ENCODE peak calls at places on chromosomes 4 and X, in nine cellular contexts. Y, O, C, K, Q, U, F, D and T are unnamed samples.

GRCh38 chr4:71524746-71525145 is 185.9 kb downstream of the SLC4A4 start:
- DNase-seq in Y (no peak), O (no peak), C (no peak), K (no peak), Q (no peak), U (no peak), F (no peak), D (no peak), T (no peak)

GRCh38 chrX:102155806-102156179 is at the start of gene BEX5:
- DNase-seq in Y (peak; percentile 72), O (peak; percentile 64), C (no peak), K (no peak), Q (peak; percentile 59), U (peak; percentile 68), F (no peak), D (peak; percentile 62), T (no peak)

GRCh38 chr4:13994016-13994415 is 366.5 kb upstream of the BOD1L1 start:
- DNase-seq in Y (no peak), O (no peak), C (no peak), K (no peak), Q (no peak), U (no peak), F (no peak), D (no peak), T (no peak)

GRCh38 chr4:118271788-118272187 is 81.0 kb downstream of the PRSS12 start:
- DNase-seq in Y (no peak), O (no peak), C (no peak), K (no peak), Q (no peak), U (no peak), F (no peak), D (no peak), T (no peak)

GRCh38 chr4:140249351-140249750 is 95.4 kb upstream of the MAML3 start:
- DNase-seq in Y (no peak), O (no peak), C (no peak), K (no peak), Q (no peak), U (no peak), F (no peak), D (no peak), T (no peak)

GRCh38 chrX:40253770-40254169 is 156.0 kb upstream of the BCOR start:
- DNase-seq in Y (no peak), O (no peak), C (no peak), K (no peak), Q (no peak), U (no peak), F (no peak), D (no peak), T (no peak)

GRCh38 chr4:7844247-7844991 is 95.2 kb downstream of the AFAP1 start:
- DNase-seq in Y (peak; percentile 83), O (peak; percentile 85), C (peak; percentile 61), K (peak; percentile 70), Q (peak; percentile 74), U (peak; percentile 81), F (no peak), D (peak; percentile 73), T (peak; percentile 58)

GRCh38 chrX:35339796-35340195 is 397.2 kb downstream of the FAM47B start:
- DNase-seq in Y (no peak), O (no peak), C (no peak), K (no peak), Q (no peak), U (no peak), F (no peak), D (no peak), T (no peak)

GRCh38 chrX:71364221-71364620 is 1.9 kb upstream of the TAF1 start:
- DNase-seq in Y (no peak), O (no peak), C (no peak), K (no peak), Q (no peak), U (no peak), F (no peak), D (no peak), T (no peak)

GRCh38 chrX:71367396-71367795 is 1.2 kb downstream of the TAF1 start:
- DNase-seq in Y (no peak), O (no peak), C (no peak), K (no peak), Q (no peak), U (no peak), F (no peak), D (no peak), T (no peak)

GRCh38 chrX:71365876-71366673 is at the start of gene TAF1:
- DNase-seq in Y (peak; percentile 94), O (peak; percentile 97), C (peak; percentile 97), K (peak; percentile 94), Q (peak; percentile 96), U (peak; percentile 95), F (peak; percentile 60), D (peak; percentile 91), T (peak; percentile 51)

GRCh38 chrX:71365356-71365875 is 741 bp upstream of the TAF1 start:
- DNase-seq in Y (no peak), O (no peak), C (no peak), K (no peak), Q (no peak), U (no peak), F (no peak), D (no peak), T (no peak)

DNA sequence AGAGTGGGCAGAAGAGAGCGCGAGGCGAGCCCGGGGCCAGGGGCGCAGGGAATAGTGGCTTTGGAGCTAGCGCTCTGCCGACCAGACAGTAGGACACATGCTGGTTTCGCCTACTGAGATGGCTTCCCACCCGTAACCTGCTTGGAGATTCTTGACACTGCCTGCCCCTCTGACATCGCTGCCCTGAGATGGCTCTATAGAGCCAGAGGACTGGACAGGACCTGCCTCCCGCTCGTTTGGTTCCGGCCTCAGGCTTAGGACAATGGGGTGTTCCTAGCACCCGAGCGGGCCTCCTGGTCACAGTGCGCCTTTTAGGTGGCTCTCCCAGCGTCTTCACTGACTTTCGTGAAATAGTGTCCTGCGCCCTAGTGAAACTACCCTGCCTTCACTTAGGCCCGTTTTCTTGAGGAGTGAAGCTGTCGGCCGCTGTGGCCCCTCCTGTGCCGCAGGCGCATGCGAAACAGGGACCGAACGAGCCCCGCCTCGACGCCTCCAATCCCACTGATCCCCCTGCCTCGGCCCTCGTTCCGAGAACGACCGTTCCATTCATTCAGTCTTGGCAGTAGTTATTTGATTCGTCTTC is 608 bp downstream of the TAF1 start:
- DNase-seq in Y (no peak), O (peak; percentile 21), C (peak; percentile 7), K (no peak), Q (peak; percentile 39), U (peak; percentile 19), F (no peak), D (peak; percentile 21), T (no peak)
- TF ChIP-seq POLR2A in Y (no peak), O (no peak), C (peak; percentile 23), K (peak; percentile 6), Q (no peak), U (no peak), F (no peak), D (no peak), T (peak; percentile 76)

DNA sequence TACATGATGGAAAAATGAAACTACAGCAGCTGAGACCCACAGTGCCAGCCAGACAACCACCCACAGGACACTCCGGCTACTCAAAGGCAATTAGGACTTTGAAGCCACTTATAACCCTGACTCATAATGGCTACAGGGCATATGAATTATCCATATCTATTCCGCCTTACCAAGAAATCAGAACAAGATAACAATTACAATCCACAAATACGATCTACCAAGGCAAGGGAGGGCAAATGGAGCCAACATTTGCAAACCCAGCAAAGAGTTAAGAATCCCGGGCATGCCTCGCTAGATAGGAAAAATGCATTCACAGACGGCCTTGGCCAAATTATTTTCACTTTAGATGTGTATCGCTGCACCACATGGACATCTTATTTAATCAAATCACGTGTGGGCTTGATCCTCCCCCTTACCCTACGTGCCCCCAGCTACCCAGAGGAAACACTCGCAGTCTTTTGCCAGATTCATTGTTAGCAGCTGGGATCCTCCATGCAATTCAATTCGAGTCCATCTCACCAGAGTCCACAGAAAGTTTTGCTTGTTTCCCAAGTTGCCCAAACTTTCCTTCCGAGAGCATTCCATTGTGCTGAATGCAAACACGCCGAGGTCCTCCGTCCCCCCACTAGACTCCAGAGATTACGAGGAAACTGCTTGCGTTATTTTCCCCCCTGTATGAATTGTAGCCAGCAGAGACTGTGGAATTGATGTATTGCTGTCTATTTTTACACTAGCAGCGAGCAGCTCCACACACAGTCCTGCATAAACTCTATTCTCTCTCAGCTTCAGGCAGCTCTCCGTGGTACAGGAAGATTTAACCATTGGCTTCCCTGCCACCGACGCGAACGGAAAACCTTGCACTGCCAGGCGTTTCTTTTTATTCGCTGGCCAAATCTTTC is 1.2 kb downstream of the PPARGC1A start:
- DNase-seq in Y (no peak), O (peak; percentile 62), C (no peak), K (no peak), Q (peak; percentile 35), U (no peak), F (no peak), D (peak; percentile 16), T (no peak)
- TF ChIP-seq POLR2A in Y (no peak), O (no peak), C (no peak), K (no peak), Q (no peak), U (peak; percentile 18), F (no peak), D (no peak), T (no peak)

DNA sequence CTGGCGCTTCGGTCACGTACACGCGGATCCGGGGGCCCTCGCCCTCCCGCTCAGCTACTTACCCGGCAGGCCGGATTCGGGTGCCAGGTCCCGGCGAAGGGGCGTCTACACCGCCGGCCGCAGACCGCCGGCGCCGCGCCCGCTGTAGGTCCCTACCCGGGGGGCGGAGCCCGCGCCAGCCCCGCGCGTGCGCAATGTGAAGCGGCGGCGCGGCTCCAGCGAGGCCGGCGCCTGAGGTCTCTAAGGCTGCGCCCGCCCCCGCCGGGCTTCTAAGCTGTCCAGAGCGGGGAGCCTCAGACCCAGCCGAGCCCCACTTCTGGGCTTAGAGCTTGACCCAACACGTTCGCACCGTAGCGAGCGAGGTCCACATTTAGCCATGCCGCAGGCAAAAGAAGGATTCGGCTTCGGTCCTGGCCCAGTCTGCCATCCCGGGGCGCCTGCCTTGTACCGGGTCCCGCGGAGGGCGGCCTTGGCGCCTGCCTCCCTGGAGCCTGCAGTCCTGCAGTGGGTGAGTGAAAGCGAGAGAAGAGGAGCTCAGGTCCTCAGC is at the start of gene ZNF518B:
- DNase-seq in Y (peak; percentile 67), O (peak; percentile 46), C (peak; percentile 52), K (peak; percentile 29), Q (peak; percentile 68), U (peak; percentile 69), F (no peak), D (peak; percentile 56), T (peak; percentile 82)
- TF ChIP-seq POLR2A in Y (no peak), O (peak; percentile 37), C (peak; percentile 23), K (peak; percentile 41), Q (peak; percentile 48), U (no peak), F (no peak), D (peak; percentile 13), T (no peak)

GRCh38 chr4:81469774-81470455 is 1.8 kb downstream of the RASGEF1B start:
- DNase-seq in Y (no peak), O (no peak), C (no peak), K (no peak), Q (no peak), U (no peak), F (no peak), D (no peak), T (no peak)

GRCh38 chr4:81471361-81472248 is at the start of gene RASGEF1B:
- DNase-seq in Y (peak; percentile 93), O (peak; percentile 89), C (peak; percentile 16), K (no peak), Q (peak; percentile 92), U (peak; percentile 94), F (peak; percentile 65), D (peak; percentile 84), T (peak; percentile 77)

GRCh38 chr4:81468685-81469084 is 3.0 kb downstream of the RASGEF1B start:
- DNase-seq in Y (no peak), O (no peak), C (no peak), K (no peak), Q (no peak), U (no peak), F (no peak), D (no peak), T (no peak)

GRCh38 chr4:81472249-81473085 is 760 bp upstream of the RASGEF1B start:
- DNase-seq in Y (peak; percentile 35), O (peak; percentile 47), C (peak; percentile 14), K (no peak), Q (peak; percentile 31), U (peak; percentile 57), F (peak; percentile 59), D (no peak), T (no peak)

DNA sequence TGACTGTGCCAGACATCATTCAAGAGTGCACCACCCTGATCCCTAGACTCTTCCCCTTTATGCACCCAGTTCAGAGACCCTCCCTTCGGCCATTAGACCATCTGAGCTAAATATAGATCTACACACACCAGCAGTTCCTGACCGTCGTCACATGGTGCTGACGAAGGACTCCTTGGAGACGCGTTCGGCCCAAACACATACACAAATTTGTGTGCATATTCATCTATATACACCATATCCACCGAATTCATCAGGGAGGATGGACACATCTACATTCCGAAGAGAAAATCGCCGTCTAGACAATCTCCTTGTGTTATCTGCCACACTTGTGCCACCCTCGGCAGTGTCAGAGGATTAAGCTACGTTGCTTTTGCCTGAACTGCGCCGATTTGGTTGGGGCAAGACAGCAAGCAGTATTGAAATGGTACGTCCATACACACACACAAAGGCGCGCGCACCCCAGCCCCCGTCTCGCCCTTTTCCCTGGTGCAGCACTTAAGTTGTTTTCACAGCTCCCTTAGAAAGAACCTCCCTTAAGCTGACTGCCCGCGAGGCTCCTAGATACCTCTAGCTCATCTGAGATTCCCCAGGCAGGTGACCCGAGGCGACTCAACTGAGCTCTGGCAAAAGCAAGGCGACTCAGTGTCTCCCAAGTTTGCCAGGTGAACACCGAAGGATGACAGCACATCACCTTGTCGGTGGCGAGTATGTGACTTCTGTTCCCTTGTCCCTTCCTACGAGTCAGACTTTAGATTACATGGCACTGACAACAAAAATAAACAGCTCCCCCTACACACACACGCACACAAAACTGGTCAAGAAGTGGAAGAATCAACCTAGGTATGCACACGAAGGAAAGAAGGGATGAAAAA is 1.0 kb downstream of the RASGEF1B start:
- DNase-seq in Y (peak; percentile 47), O (peak; percentile 57), C (no peak), K (no peak), Q (peak; percentile 46), U (peak; percentile 64), F (peak; percentile 5), D (peak; percentile 25), T (no peak)
- TF ChIP-seq POLR2A in Y (no peak), O (no peak), C (no peak), K (no peak), Q (no peak), U (peak; percentile 61), F (no peak), D (no peak), T (no peak)